ENCODE peak calls at places on chromosome 12, in four cellular contexts. D, T, Q and B are unnamed samples. For H3K27me3, the result is how much of the 10 kb centered on the place peaks cover.

GRCh38 chr12:27969011-27969900 is 3.3 kb downstream of the PTHLH start:
- DNase-seq in D (no peak), T (peak), Q (peak), B (no peak)

GRCh38 chr12:33588082-33588712 is 148.6 kb upstream of the SYT10 start:
- DNase-seq in D (no peak), T (peak), Q (no peak), B (no peak)

GRCh38 chr12:121128908-121129704 is 3.6 kb upstream of the P2RX7 start:
- DNase-seq in D (peak), T (peak), Q (peak), B (peak)

GRCh38 chr12:105204916-105205315 is 31.1 kb downstream of the APPL2 start:
- DNase-seq in D (no peak), T (no peak), Q (no peak), B (no peak)

GRCh38 chr12:31007636-31008175 is 66.0 kb upstream of the DDX11 start:
- DNase-seq in D (no peak), T (no peak), Q (peak), B (no peak)

GRCh38 chr12:18651525-18651924 is 86.3 kb downstream of the PLCZ1 start:
- DNase-seq in D (no peak), T (no peak), Q (no peak), B (no peak)

GRCh38 chr12:6215932-6216494 is 15.8 kb downstream of the CD9 start:
- DNase-seq in D (no peak), T (peak), Q (no peak), B (no peak)

GRCh38 chr12:39205969-39206368 is 237.0 kb downstream of the KIF21A start:
- DNase-seq in D (no peak), T (no peak), Q (no peak), B (no peak)

GRCh38 chr12:64912501-64912900 is 88.1 kb downstream of the TBC1D30 start:
- DNase-seq in D (no peak), T (no peak), Q (no peak), B (no peak)

GRCh38 chr12:122850695-122851350 is 15.6 kb downstream of the HIP1R start:
- DNase-seq in D (no peak), T (peak), Q (no peak), B (no peak)

GRCh38 chr12:116600959-116601358 is 41.8 kb downstream of the MAP1LC3B2 start:
- DNase-seq in D (no peak), T (no peak), Q (no peak), B (no peak)

GRCh38 chr12:110122929-110123328 is 1.2 kb upstream of the IFT81 start:
- DNase-seq in D (no peak), T (no peak), Q (no peak), B (no peak)

GRCh38 chr12:65785500-65785899 is 38.8 kb upstream of the HMGA2 start:
- DNase-seq in D (no peak), T (no peak), Q (no peak), B (no peak)

GRCh38 chr12:113997365-113997764 is 31.2 kb upstream of the RBM19 start:
- DNase-seq in D (no peak), T (no peak), Q (no peak), B (no peak)
- H3K27me3 ChIP-seq in D (under half), T (under half), Q (under half), B (under half)

GRCh38 chr12:123952037-123952436 is 20.6 kb downstream of the CCDC92 start:
- DNase-seq in D (no peak), T (no peak), Q (no peak), B (no peak)
- H3K27me3 ChIP-seq in D (under half), T (under half), Q (under half), B (under half)

DNA sequence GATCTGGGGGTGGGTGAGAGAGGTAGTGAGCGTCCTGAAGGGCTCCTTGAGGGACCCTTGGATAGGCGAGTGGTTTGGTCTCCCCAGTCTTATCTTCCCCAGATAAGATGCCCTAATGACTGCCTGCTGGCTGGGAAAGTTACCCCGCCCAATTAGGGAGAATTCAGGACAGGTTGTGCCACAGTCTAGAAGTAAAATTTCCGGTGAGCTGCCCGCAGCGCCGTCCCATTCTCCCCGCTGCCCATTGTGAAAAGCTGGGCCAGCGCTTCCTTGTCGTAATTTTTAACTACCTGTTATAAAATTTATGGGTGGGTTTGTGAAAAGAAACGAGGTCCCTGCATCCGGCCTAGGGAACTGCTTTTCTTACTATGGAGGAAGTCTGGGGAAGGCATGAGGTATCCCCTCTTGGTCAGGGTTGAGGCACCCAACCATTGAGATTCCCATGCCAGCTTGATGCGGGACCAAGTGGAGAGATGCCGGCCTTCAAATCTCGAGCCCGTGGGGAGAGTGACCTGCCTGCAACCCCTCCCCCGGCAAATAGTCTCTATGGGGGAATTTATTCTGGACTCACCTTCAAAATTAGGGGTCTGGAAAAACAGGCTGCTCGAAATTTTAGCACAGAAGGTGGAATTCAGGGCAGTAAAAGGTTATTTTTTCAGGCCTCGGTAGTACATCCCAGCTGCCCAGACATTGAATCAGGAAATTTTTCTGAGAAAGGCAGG is 6.6 kb downstream of the HOXC8 start:
- DNase-seq in D (no peak), T (no peak), Q (no peak), B (no peak)
- H3K27me3 ChIP-seq in D (half or more), T (half or more), Q (half or more), B (half or more)

GRCh38 chr12:111640498-111640897 is 41.4 kb upstream of the ATXN2 start:
- DNase-seq in D (no peak), T (no peak), Q (no peak), B (no peak)
- H3K27me3 ChIP-seq in D (under half), T (under half), Q (under half), B (under half)

DNA sequence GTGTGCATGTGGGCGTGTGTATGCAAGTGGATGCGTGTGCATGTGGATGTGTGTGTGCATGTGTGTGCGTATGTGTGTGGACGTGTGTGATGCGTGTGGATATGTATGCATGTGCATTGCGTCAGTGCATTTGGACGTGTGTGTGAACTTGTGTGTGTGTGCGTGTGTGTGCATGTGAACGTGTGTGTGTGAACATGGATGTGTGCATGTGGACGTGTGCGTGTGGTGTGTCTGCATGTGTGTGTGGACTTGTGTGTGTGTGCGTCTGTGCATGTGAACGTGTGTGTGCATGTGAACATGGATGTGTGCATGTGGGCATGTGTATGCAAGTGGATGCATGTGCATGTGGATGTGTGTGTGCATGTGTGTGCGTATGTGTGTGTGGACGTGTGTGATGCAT is 34.4 kb upstream of the FBRSL1 start:
- DNase-seq in D (no peak), T (no peak), Q (no peak), B (no peak)
- H3K27me3 ChIP-seq in D (under half), T (under half), Q (under half), B (under half)

GRCh38 chr12:130146532-130146931 is 15.7 kb upstream of the FZD10 start:
- DNase-seq in D (no peak), T (no peak), Q (no peak), B (no peak)
- H3K27me3 ChIP-seq in D (under half), T (half or more), Q (under half), B (under half)

DNA sequence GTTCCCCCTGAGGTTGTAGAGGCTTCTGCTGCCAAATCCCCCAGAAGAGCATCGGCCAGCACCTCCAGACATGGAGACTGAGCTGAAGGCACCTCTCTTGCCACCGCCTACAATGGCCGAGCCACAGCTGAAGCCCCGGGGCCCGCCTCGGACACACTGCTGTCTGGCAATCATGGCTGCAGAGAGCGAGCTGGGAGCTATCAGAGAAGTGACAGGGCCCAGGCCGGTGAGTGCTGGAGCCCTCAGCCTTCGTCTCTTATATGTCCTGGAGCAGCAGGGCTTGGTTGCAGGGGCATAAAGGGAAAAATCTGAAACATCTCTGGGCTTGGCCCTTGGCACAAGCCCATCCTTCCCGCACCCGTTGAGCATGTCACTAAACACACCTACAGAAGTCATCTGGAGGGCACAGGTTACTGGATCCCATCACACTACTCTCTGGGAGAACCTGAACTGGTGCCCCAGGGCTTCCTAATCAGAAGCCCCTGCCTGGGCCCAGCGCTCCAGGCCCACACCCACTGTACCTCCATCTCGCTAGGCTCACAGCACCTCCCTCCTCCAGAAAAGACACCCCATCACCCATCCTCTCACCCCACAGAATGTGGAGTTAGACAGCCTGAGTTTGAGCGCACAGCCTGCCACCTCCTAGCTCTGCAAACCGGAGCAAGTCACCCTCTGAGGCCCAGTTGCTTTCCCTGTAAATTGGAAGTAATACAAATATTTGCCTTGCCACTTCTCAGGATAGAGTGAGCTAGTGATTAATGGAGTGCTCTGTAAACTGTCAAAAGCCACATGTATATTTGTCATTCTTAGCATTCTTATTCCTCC is at the start of gene KRT4:
- DNase-seq in D (no peak), T (no peak), Q (peak), B (no peak)
- H3K27me3 ChIP-seq in D (under half), T (under half), Q (under half), B (under half)

DNA sequence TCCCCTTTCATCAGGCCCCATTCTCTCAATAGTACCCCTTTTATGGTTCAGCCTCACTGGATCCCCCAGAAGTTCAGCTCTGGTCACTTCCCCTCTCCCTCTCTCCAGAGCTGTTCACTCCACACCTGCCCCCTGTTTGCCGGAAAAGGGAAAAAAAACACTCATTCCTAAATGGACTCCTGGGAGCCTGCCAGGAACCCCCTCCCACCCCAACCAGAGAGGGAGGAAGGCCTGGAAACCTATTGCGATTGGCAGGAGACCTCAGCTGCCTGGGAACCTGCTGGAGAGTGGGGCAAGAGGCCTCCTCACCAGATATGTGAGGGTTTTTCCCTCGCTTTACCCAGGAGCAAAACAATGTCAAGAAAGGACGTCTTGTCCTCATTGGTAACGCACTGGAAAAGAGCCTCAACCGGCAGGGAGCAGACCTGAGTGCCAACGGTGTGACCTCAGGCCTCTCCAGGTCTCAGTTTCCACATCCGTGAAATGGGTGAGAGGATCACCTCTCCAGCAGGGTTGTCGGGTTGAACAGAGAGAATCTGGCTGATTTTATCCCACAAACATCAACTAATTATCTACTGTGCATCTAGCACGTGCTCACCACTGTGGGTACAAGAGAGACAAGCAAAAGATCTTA is 4.6 kb downstream of the DTX1 start:
- DNase-seq in D (no peak), T (no peak), Q (peak), B (no peak)
- H3K27me3 ChIP-seq in D (under half), T (under half), Q (under half), B (under half)